ENCODE peak calls at places on chromosomes 16 and 17, in ten cellular contexts. One of them, this sample, is unnamed.

GRCh38 chr17:61698244-61698643 is 107.2 kb upstream of the NACA2 start:
- DNase-seq in left lung: no peak
- DNase-seq in A673: no peak
- DNase-seq in HCT116: no peak
- DNase-seq in tibial artery: no peak
- DNase-seq in WERI-Rb-1: no peak
- DNase-seq in heart left ventricle: no peak
- DNase-seq in gastrocnemius medialis: no peak
- DNase-seq in upper lobe of right lung: no peak
- DNase-seq in brain microvascular endothelial cell: no peak
- DNase-seq in this sample: no peak

GRCh38 chr17:65629234-65629690 is 67.8 kb upstream of the AXIN2 start:
- DNase-seq in gastrocnemius medialis: no peak
- DNase-seq in brain microvascular endothelial cell: no peak
- DNase-seq in left lung: no peak
- DNase-seq in HCT116: no peak
- DNase-seq in heart left ventricle: no peak
- DNase-seq in upper lobe of right lung: no peak
- DNase-seq in tibial artery: no peak
- DNase-seq in WERI-Rb-1: no peak
- DNase-seq in A673: no peak
- DNase-seq in this sample: no peak

GRCh38 chr17:56144205-56144604 is 9.1 kb upstream of the ANKFN1 start:
- DNase-seq in A673: no peak
- DNase-seq in upper lobe of right lung: no peak
- DNase-seq in tibial artery: no peak
- DNase-seq in heart left ventricle: no peak
- DNase-seq in brain microvascular endothelial cell: no peak
- DNase-seq in gastrocnemius medialis: no peak
- DNase-seq in WERI-Rb-1: no peak
- DNase-seq in HCT116: no peak
- DNase-seq in left lung: no peak
- DNase-seq in this sample: no peak

GRCh38 chr16:19227643-19228042 is 57.9 kb upstream of the CLEC19A start:
- DNase-seq in brain microvascular endothelial cell: no peak
- DNase-seq in HCT116: no peak
- DNase-seq in A673: no peak
- DNase-seq in left lung: no peak
- DNase-seq in tibial artery: no peak
- DNase-seq in WERI-Rb-1: no peak
- DNase-seq in heart left ventricle: no peak
- DNase-seq in upper lobe of right lung: no peak
- DNase-seq in gastrocnemius medialis: no peak
- DNase-seq in this sample: no peak

GRCh38 chr17:68310141-68310540 is 18.8 kb downstream of the ARSG start:
- DNase-seq in left lung: no peak
- DNase-seq in WERI-Rb-1: no peak
- DNase-seq in tibial artery: no peak
- DNase-seq in brain microvascular endothelial cell: no peak
- DNase-seq in upper lobe of right lung: no peak
- DNase-seq in HCT116: peak; percentile 67
- DNase-seq in heart left ventricle: no peak
- DNase-seq in A673: no peak
- DNase-seq in gastrocnemius medialis: no peak
- DNase-seq in this sample: no peak

GRCh38 chr16:49641250-49641649 is 214.7 kb downstream of the ZNF423 start:
- DNase-seq in WERI-Rb-1: no peak
- DNase-seq in left lung: no peak
- DNase-seq in brain microvascular endothelial cell: no peak
- DNase-seq in A673: no peak
- DNase-seq in HCT116: no peak
- DNase-seq in gastrocnemius medialis: no peak
- DNase-seq in tibial artery: peak; percentile 16
- DNase-seq in upper lobe of right lung: no peak
- DNase-seq in heart left ventricle: peak; percentile 23
- DNase-seq in this sample: peak; percentile 15

GRCh38 chr17:78806451-78806850 is 24.4 kb upstream of the CYTH1 start:
- DNase-seq in WERI-Rb-1: no peak
- DNase-seq in tibial artery: peak; percentile 46
- DNase-seq in brain microvascular endothelial cell: no peak
- DNase-seq in left lung: no peak
- DNase-seq in A673: peak; percentile 52
- DNase-seq in upper lobe of right lung: no peak
- DNase-seq in gastrocnemius medialis: no peak
- DNase-seq in HCT116: no peak
- DNase-seq in heart left ventricle: no peak
- DNase-seq in this sample: no peak

GRCh38 chr16:27771201-27771910 is 221.4 kb downstream of the KATNIP start:
- DNase-seq in tibial artery: no peak
- DNase-seq in upper lobe of right lung: no peak
- DNase-seq in brain microvascular endothelial cell: no peak
- DNase-seq in gastrocnemius medialis: no peak
- DNase-seq in left lung: no peak
- DNase-seq in heart left ventricle: peak; percentile 4
- DNase-seq in A673: no peak
- DNase-seq in HCT116: no peak
- DNase-seq in WERI-Rb-1: no peak
- DNase-seq in this sample: no peak

GRCh38 chr16:87463722-87464690 is 28.8 kb downstream of the ZCCHC14 start:
- DNase-seq in heart left ventricle: peak; percentile 54
- DNase-seq in gastrocnemius medialis: no peak
- DNase-seq in HCT116: no peak
- DNase-seq in brain microvascular endothelial cell: peak; percentile 74
- DNase-seq in upper lobe of right lung: no peak
- DNase-seq in tibial artery: peak; percentile 66
- DNase-seq in left lung: no peak
- DNase-seq in A673: no peak
- DNase-seq in WERI-Rb-1: no peak
- DNase-seq in this sample: no peak

GRCh38 chr17:41131979-41132378 is 8.0 kb upstream of the KRTAP4-12 start:
- DNase-seq in heart left ventricle: no peak
- DNase-seq in A673: no peak
- DNase-seq in HCT116: peak; percentile 77
- DNase-seq in left lung: no peak
- DNase-seq in WERI-Rb-1: no peak
- DNase-seq in upper lobe of right lung: no peak
- DNase-seq in brain microvascular endothelial cell: no peak
- DNase-seq in gastrocnemius medialis: no peak
- DNase-seq in tibial artery: no peak
- DNase-seq in this sample: no peak

GRCh38 chr17:28532063-28532960 is 20.1 kb downstream of the UNC119 start:
- DNase-seq in brain microvascular endothelial cell: no peak
- DNase-seq in A673: no peak
- DNase-seq in upper lobe of right lung: no peak
- DNase-seq in tibial artery: no peak
- DNase-seq in HCT116: no peak
- DNase-seq in heart left ventricle: no peak
- DNase-seq in gastrocnemius medialis: no peak
- DNase-seq in WERI-Rb-1: peak; percentile 39
- DNase-seq in left lung: peak; percentile 5
- DNase-seq in this sample: no peak

GRCh38 chr17:65589321-65589720 is 27.9 kb upstream of the AXIN2 start:
- DNase-seq in left lung: no peak
- DNase-seq in heart left ventricle: no peak
- DNase-seq in WERI-Rb-1: no peak
- DNase-seq in gastrocnemius medialis: no peak
- DNase-seq in HCT116: no peak
- DNase-seq in upper lobe of right lung: no peak
- DNase-seq in A673: no peak
- DNase-seq in brain microvascular endothelial cell: no peak
- DNase-seq in tibial artery: no peak
- DNase-seq in this sample: no peak

GRCh38 chr16:69382421-69382820 is 3.4 kb downstream of the TERF2 start:
- DNase-seq in heart left ventricle: no peak
- DNase-seq in left lung: no peak
- DNase-seq in gastrocnemius medialis: no peak
- DNase-seq in upper lobe of right lung: no peak
- DNase-seq in HCT116: no peak
- DNase-seq in tibial artery: no peak
- DNase-seq in brain microvascular endothelial cell: no peak
- DNase-seq in WERI-Rb-1: no peak
- DNase-seq in A673: no peak
- DNase-seq in this sample: no peak

GRCh38 chr16:2122429-2122828 is 13.3 kb downstream of the PKD1 start:
- DNase-seq in left lung: no peak
- DNase-seq in brain microvascular endothelial cell: no peak
- DNase-seq in heart left ventricle: no peak
- DNase-seq in tibial artery: no peak
- DNase-seq in A673: no peak
- DNase-seq in WERI-Rb-1: no peak
- DNase-seq in upper lobe of right lung: no peak
- DNase-seq in HCT116: no peak
- DNase-seq in gastrocnemius medialis: no peak
- DNase-seq in this sample: no peak

GRCh38 chr16:262121-262745 is 13.5 kb downstream of the RGS11 start:
- DNase-seq in heart left ventricle: no peak
- DNase-seq in brain microvascular endothelial cell: no peak
- DNase-seq in left lung: no peak
- DNase-seq in WERI-Rb-1: peak; percentile 5
- DNase-seq in upper lobe of right lung: no peak
- DNase-seq in A673: no peak
- DNase-seq in tibial artery: no peak
- DNase-seq in gastrocnemius medialis: no peak
- DNase-seq in HCT116: no peak
- DNase-seq in this sample: no peak

GRCh38 chr17:64707077-64707591 is 45.0 kb upstream of the SMURF2 start:
- DNase-seq in upper lobe of right lung: peak; percentile 90
- DNase-seq in heart left ventricle: peak; percentile 93
- DNase-seq in WERI-Rb-1: peak; percentile 42
- DNase-seq in A673: peak; percentile 91
- DNase-seq in brain microvascular endothelial cell: peak; percentile 99
- DNase-seq in gastrocnemius medialis: peak; percentile 74
- DNase-seq in tibial artery: peak; percentile 95
- DNase-seq in HCT116: peak; percentile 100
- DNase-seq in left lung: peak; percentile 92
- DNase-seq in this sample: no peak

GRCh38 chr16:27556471-27556870 is 6.5 kb downstream of the KATNIP start:
- DNase-seq in brain microvascular endothelial cell: no peak
- DNase-seq in WERI-Rb-1: no peak
- DNase-seq in left lung: no peak
- DNase-seq in heart left ventricle: no peak
- DNase-seq in tibial artery: no peak
- DNase-seq in HCT116: no peak
- DNase-seq in A673: no peak
- DNase-seq in upper lobe of right lung: no peak
- DNase-seq in gastrocnemius medialis: no peak
- DNase-seq in this sample: no peak

GRCh38 chr16:62225675-62226074 is 189.4 kb upstream of the CDH8 start:
- DNase-seq in tibial artery: peak; percentile 66
- DNase-seq in heart left ventricle: peak; percentile 68
- DNase-seq in HCT116: no peak
- DNase-seq in upper lobe of right lung: peak; percentile 85
- DNase-seq in brain microvascular endothelial cell: peak; percentile 7
- DNase-seq in left lung: peak; percentile 75
- DNase-seq in A673: peak; percentile 97
- DNase-seq in gastrocnemius medialis: no peak
- DNase-seq in WERI-Rb-1: peak; percentile 78
- DNase-seq in this sample: no peak

GRCh38 chr17:82658331-82658730 is 10.1 kb upstream of the WDR45B start:
- DNase-seq in brain microvascular endothelial cell: no peak
- DNase-seq in WERI-Rb-1: no peak
- DNase-seq in heart left ventricle: no peak
- DNase-seq in tibial artery: peak; percentile 6
- DNase-seq in HCT116: no peak
- DNase-seq in A673: no peak
- DNase-seq in upper lobe of right lung: no peak
- DNase-seq in gastrocnemius medialis: no peak
- DNase-seq in left lung: no peak
- DNase-seq in this sample: no peak

GRCh38 chr17:19651461-19652238 is 3.1 kb downstream of the ALDH3A2 start:
- DNase-seq in HCT116: no peak
- DNase-seq in left lung: no peak
- DNase-seq in upper lobe of right lung: no peak
- DNase-seq in tibial artery: no peak
- DNase-seq in heart left ventricle: no peak
- DNase-seq in brain microvascular endothelial cell: no peak
- DNase-seq in A673: peak; percentile 74
- DNase-seq in WERI-Rb-1: no peak
- DNase-seq in gastrocnemius medialis: no peak
- DNase-seq in this sample: no peak
- H3K4me3 ChIP-seq in HCT116: no peak overlapping the region
- H3K4me3 ChIP-seq in left lung: no peak overlapping the region
- H3K4me3 ChIP-seq in upper lobe of right lung: no peak overlapping the region
- H3K4me3 ChIP-seq in tibial artery: no peak overlapping the region
- H3K4me3 ChIP-seq in heart left ventricle: no peak overlapping the region
- H3K4me3 ChIP-seq in brain microvascular endothelial cell: no peak overlapping the region
- H3K4me3 ChIP-seq in A673: no peak overlapping the region
- H3K4me3 ChIP-seq in WERI-Rb-1: no peak overlapping the region
- H3K4me3 ChIP-seq in gastrocnemius medialis: no peak overlapping the region
- H3K4me3 ChIP-seq in this sample: no peak overlapping the region

GRCh38 chr17:76868176-76868668 is at the start of gene MGAT5B:
- DNase-seq in gastrocnemius medialis: peak; percentile 41
- DNase-seq in WERI-Rb-1: peak; percentile 87
- DNase-seq in A673: peak; percentile 81
- DNase-seq in brain microvascular endothelial cell: peak; percentile 20
- DNase-seq in upper lobe of right lung: peak; percentile 91
- DNase-seq in tibial artery: peak; percentile 57
- DNase-seq in heart left ventricle: peak; percentile 88
- DNase-seq in left lung: peak; percentile 94
- DNase-seq in HCT116: peak; percentile 56
- DNase-seq in this sample: peak; percentile 7
- TF ChIP-seq CTCF in gastrocnemius medialis: peak; percentile 96
- TF ChIP-seq CTCF in WERI-Rb-1: peak; percentile 90
- TF ChIP-seq CTCF in A673: peak; percentile 59
- TF ChIP-seq CTCF in brain microvascular endothelial cell: peak; percentile 47
- TF ChIP-seq CTCF in upper lobe of right lung: peak; percentile 72
- TF ChIP-seq CTCF in tibial artery: peak; percentile 73
- TF ChIP-seq CTCF in heart left ventricle: peak; percentile 97
- TF ChIP-seq CTCF in left lung: peak; percentile 91
- TF ChIP-seq CTCF in HCT116: peak; percentile 81
- TF ChIP-seq CTCF in this sample: peak; percentile 80

DNA sequence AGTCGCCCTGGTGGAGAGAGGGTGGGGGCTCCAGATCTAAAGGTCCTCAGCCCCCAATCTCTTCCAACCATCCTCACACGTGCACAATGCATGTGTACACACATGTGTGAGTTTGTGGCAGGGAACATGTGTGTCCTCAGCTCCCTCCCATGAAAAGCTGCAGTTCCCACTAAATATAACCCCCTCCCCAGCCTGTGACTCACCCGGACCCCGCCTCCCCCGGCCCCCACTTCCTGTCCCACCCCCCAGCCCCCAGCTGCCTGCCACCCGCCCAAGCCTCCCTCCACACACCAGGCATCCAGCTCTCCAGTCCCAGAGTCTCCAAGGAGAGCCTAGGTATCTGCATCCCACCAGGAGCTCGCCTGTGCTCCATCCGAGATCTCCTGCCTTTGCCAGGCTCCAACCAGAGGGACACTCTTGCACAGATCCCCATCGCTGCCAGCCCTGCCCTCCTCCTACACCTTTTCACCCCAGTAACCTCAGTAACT is 3.9 kb downstream of the DLG4 start:
- DNase-seq in heart left ventricle: no peak
- DNase-seq in brain microvascular endothelial cell: no peak
- DNase-seq in tibial artery: no peak
- DNase-seq in A673: peak; percentile 54
- DNase-seq in gastrocnemius medialis: no peak
- DNase-seq in WERI-Rb-1: peak; percentile 28
- DNase-seq in HCT116: no peak
- DNase-seq in left lung: no peak
- DNase-seq in upper lobe of right lung: no peak
- DNase-seq in this sample: no peak
- H3K4me3 ChIP-seq in heart left ventricle: no peak overlapping the region
- H3K4me3 ChIP-seq in brain microvascular endothelial cell: peak overlapping the region; percentile 69
- H3K4me3 ChIP-seq in tibial artery: no peak overlapping the region
- H3K4me3 ChIP-seq in A673: peak overlapping the region; percentile 73
- H3K4me3 ChIP-seq in gastrocnemius medialis: no peak overlapping the region
- H3K4me3 ChIP-seq in WERI-Rb-1: peak overlapping the region; percentile 61
- H3K4me3 ChIP-seq in HCT116: no peak overlapping the region
- H3K4me3 ChIP-seq in left lung: no peak overlapping the region
- H3K4me3 ChIP-seq in upper lobe of right lung: peak overlapping the region; percentile 51
- H3K4me3 ChIP-seq in this sample: no peak overlapping the region

GRCh38 chr17:33303254-33303653 is 10.2 kb upstream of the ASIC2 start:
- DNase-seq in HCT116: no peak
- DNase-seq in A673: no peak
- DNase-seq in left lung: no peak
- DNase-seq in gastrocnemius medialis: no peak
- DNase-seq in heart left ventricle: no peak
- DNase-seq in brain microvascular endothelial cell: no peak
- DNase-seq in tibial artery: no peak
- DNase-seq in WERI-Rb-1: no peak
- DNase-seq in upper lobe of right lung: no peak
- DNase-seq in this sample: no peak
- TF ChIP-seq CTCF in HCT116: no peak
- TF ChIP-seq CTCF in A673: no peak
- TF ChIP-seq CTCF in left lung: no peak
- TF ChIP-seq CTCF in gastrocnemius medialis: no peak
- TF ChIP-seq CTCF in heart left ventricle: no peak
- TF ChIP-seq CTCF in brain microvascular endothelial cell: no peak
- TF ChIP-seq CTCF in tibial artery: no peak
- TF ChIP-seq CTCF in WERI-Rb-1: no peak
- TF ChIP-seq CTCF in upper lobe of right lung: no peak
- TF ChIP-seq CTCF in this sample: no peak